ENCODE peak calls at places on chromosomes 12 and 14, in seven cellular contexts. X, P, A, Z, T, L and M are unnamed samples.

GRCh38 chr12:70606001-70606400 is 31.2 kb downstream of the PTPRB start:
- DNase-seq in X (no peak), P (no peak), A (peak; percentile 56), Z (no peak), T (no peak), L (no peak), M (peak; percentile 14)

GRCh38 chr12:65606008-65606766 is 218.1 kb upstream of the HMGA2 start:
- DNase-seq in X (no peak), P (no peak), A (no peak), Z (no peak), T (no peak), L (no peak), M (no peak)

GRCh38 chr12:10615532-10615931 is 2.1 kb upstream of the MAGOHB start:
- DNase-seq in X (no peak), P (no peak), A (no peak), Z (no peak), T (no peak), L (no peak), M (no peak)

GRCh38 chr12:48110691-48111315 is 4.9 kb upstream of the SENP1 start:
- DNase-seq in X (peak; percentile 60), P (no peak), A (peak; percentile 8), Z (no peak), T (no peak), L (no peak), M (no peak)

GRCh38 chr12:58889557-58889956 is 30.7 kb downstream of the LRIG3 start:
- DNase-seq in X (no peak), P (no peak), A (no peak), Z (no peak), T (peak; percentile 35), L (no peak), M (no peak)

GRCh38 chr12:129848921-129849320 is 54.9 kb downstream of the TMEM132D start:
- DNase-seq in X (no peak), P (no peak), A (no peak), Z (no peak), T (no peak), L (no peak), M (no peak)

GRCh38 chr12:103848132-103848531 is 7.1 kb upstream of the NT5DC3 start:
- DNase-seq in X (no peak), P (no peak), A (no peak), Z (no peak), T (no peak), L (no peak), M (no peak)

GRCh38 chr14:101586531-101587402 is 25.5 kb downstream of the DIO3 start:
- DNase-seq in X (no peak), P (no peak), A (no peak), Z (no peak), T (no peak), L (no peak), M (no peak)

GRCh38 chr12:62711626-62712305 is 223.2 kb downstream of the PPM1H start:
- DNase-seq in X (no peak), P (no peak), A (no peak), Z (no peak), T (no peak), L (no peak), M (no peak)

GRCh38 chr12:132505105-132505851 is 15.3 kb downstream of the FBRSL1 start:
- DNase-seq in X (peak; percentile 46), P (no peak), A (no peak), Z (no peak), T (no peak), L (no peak), M (no peak)

GRCh38 chr12:62930546-62931425 is 4.2 kb downstream of the PPM1H start:
- DNase-seq in X (no peak), P (no peak), A (peak; percentile 5), Z (no peak), T (no peak), L (no peak), M (no peak)

GRCh38 chr14:35818346-35819115 is 7.6 kb upstream of the BRMS1L start:
- DNase-seq in X (no peak), P (no peak), A (peak; percentile 50), Z (peak; percentile 60), T (no peak), L (peak; percentile 23), M (peak; percentile 25)

GRCh38 chr12:87254371-87255030 is 774.7 kb downstream of the C12orf50 start:
- DNase-seq in X (no peak), P (no peak), A (no peak), Z (no peak), T (no peak), L (no peak), M (no peak)

GRCh38 chr12:57744777-57745484 is at the start of gene TSPAN31:
- DNase-seq in X (peak; percentile 98), P (peak; percentile 96), A (peak; percentile 98), Z (peak; percentile 89), T (peak; percentile 96), L (peak; percentile 94), M (peak; percentile 98)

GRCh38 chr12:68350753-68351152 is 18.6 kb upstream of the MDM1 start:
- DNase-seq in X (no peak), P (no peak), A (peak; percentile 62), Z (no peak), T (no peak), L (no peak), M (no peak)

GRCh38 chr14:80164991-80165390 is 46.3 kb downstream of the DIO2 start:
- DNase-seq in X (no peak), P (no peak), A (peak; percentile 82), Z (no peak), T (no peak), L (no peak), M (no peak)

GRCh38 chr12:108699955-108700563 is 31.3 kb downstream of the CORO1C start:
- DNase-seq in X (no peak), P (no peak), A (no peak), Z (no peak), T (no peak), L (no peak), M (no peak)

GRCh38 chr14:49769581-49770211 is 1.7 kb downstream of the KLHDC2 start:
- DNase-seq in X (no peak), P (no peak), A (no peak), Z (no peak), T (no peak), L (no peak), M (no peak)

GRCh38 chr14:63895510-63895909 is 42.7 kb downstream of the SYNE2 start:
- DNase-seq in X (no peak), P (no peak), A (no peak), Z (no peak), T (no peak), L (no peak), M (no peak)

GRCh38 chr14:68479247-68479646 is 313.6 kb downstream of the ZFP36L1 start:
- DNase-seq in X (no peak), P (no peak), A (peak; percentile 20), Z (no peak), T (no peak), L (no peak), M (no peak)

GRCh38 chr14:22296722-22297121 is 292.3 kb downstream of the DAD1 start:
- DNase-seq in X (no peak), P (no peak), A (peak; percentile 67), Z (no peak), T (no peak), L (no peak), M (no peak)

GRCh38 chr12:130968611-130969010 is 14.9 kb downstream of the ADGRD1 start:
- DNase-seq in X (no peak), P (no peak), A (no peak), Z (no peak), T (no peak), L (no peak), M (no peak)

GRCh38 chr12:116236148-116236731 is 41.3 kb downstream of the MED13L start:
- DNase-seq in X (no peak), P (no peak), A (peak; percentile 61), Z (peak; percentile 22), T (peak; percentile 2), L (peak; percentile 26), M (peak; percentile 41)

GRCh38 chr12:68674376-68674775 is 12.4 kb upstream of the NUP107 start:
- DNase-seq in X (no peak), P (no peak), A (no peak), Z (no peak), T (no peak), L (no peak), M (no peak)

GRCh38 chr14:104304451-104305351 is 166.3 kb downstream of the KIF26A start:
- DNase-seq in X (no peak), P (no peak), A (no peak), Z (no peak), T (no peak), L (no peak), M (no peak)

GRCh38 chr14:36315159-36315853 is 5.1 kb downstream of the MBIP start:
- DNase-seq in X (no peak), P (no peak), A (no peak), Z (no peak), T (no peak), L (no peak), M (no peak)

GRCh38 chr14:20556500-20557211 is 4.2 kb downstream of the RNASE9 start:
- DNase-seq in X (no peak), P (no peak), A (no peak), Z (no peak), T (no peak), L (no peak), M (no peak)

GRCh38 chr12:121530600-121531355 is 50.0 kb downstream of the KDM2B start:
- DNase-seq in X (peak; percentile 72), P (peak; percentile 76), A (peak; percentile 83), Z (no peak), T (peak; percentile 6), L (peak; percentile 63), M (no peak)

GRCh38 chr14:92475451-92476187 is 38.0 kb upstream of the RIN3 start:
- DNase-seq in X (peak; percentile 52), P (peak; percentile 66), A (no peak), Z (no peak), T (no peak), L (no peak), M (no peak)

GRCh38 chr14:24377660-24378059 is 9.7 kb downstream of the NFATC4 start:
- DNase-seq in X (no peak), P (no peak), A (no peak), Z (no peak), T (no peak), L (no peak), M (no peak)

GRCh38 chr14:61026523-61026922 is 45.5 kb downstream of the SLC38A6 start:
- DNase-seq in X (no peak), P (no peak), A (no peak), Z (no peak), T (no peak), L (no peak), M (no peak)

GRCh38 chr12:47602330-47602729 is 103.5 kb downstream of the RPAP3 start:
- DNase-seq in X (no peak), P (no peak), A (no peak), Z (no peak), T (no peak), L (no peak), M (no peak)